ENCODE peak calls at places on chromosome 13, in five cellular contexts. W, D, K, U and X are unnamed samples.

GRCh38 chr13:79859756-79860155 is 378.8 kb downstream of the NDFIP2 start:
- DNase-seq in W (no peak), D (no peak), K (no peak), U (no peak), X (no peak)

GRCh38 chr13:33348366-33348765 is 62.8 kb upstream of the STARD13 start:
- DNase-seq in W (no peak), D (no peak), K (no peak), U (no peak), X (no peak)

GRCh38 chr13:75633285-75633684 is 2.8 kb upstream of the LMO7 start:
- DNase-seq in W (no peak), D (no peak), K (no peak), U (no peak), X (no peak)

GRCh38 chr13:109332501-109333499 is 453.6 kb downstream of the IRS2 start:
- DNase-seq in W (no peak), D (no peak), K (peak; percentile 71), U (no peak), X (no peak)

GRCh38 chr13:44331912-44332840 is 41.4 kb upstream of the SERP2 start:
- DNase-seq in W (peak; percentile 56), D (no peak), K (no peak), U (peak; percentile 71), X (no peak)

GRCh38 chr13:45048890-45049407 is 59.6 kb downstream of the GPALPP1 start:
- DNase-seq in W (no peak), D (no peak), K (no peak), U (no peak), X (no peak)

GRCh38 chr13:41668130-41668757 is 210.9 kb downstream of the RGCC start:
- DNase-seq in W (peak; percentile 90), D (no peak), K (peak; percentile 60), U (no peak), X (no peak)

GRCh38 chr13:72221276-72221962 is 354.4 kb upstream of the DACH1 start:
- DNase-seq in W (peak; percentile 75), D (no peak), K (no peak), U (no peak), X (no peak)

GRCh38 chr13:47087841-47088240 is 191.0 kb upstream of the HTR2A start:
- DNase-seq in W (no peak), D (no peak), K (no peak), U (no peak), X (no peak)

GRCh38 chr13:102089177-102089576 is 312.7 kb downstream of the FGF14 start:
- DNase-seq in W (peak; percentile 17), D (no peak), K (no peak), U (no peak), X (no peak)

GRCh38 chr13:40172149-40172591 is 494.3 kb downstream of the FOXO1 start:
- DNase-seq in W (no peak), D (no peak), K (no peak), U (no peak), X (no peak)

GRCh38 chr13:103694033-103694432 is 627.8 kb upstream of the SLC10A2 start:
- DNase-seq in W (no peak), D (no peak), K (no peak), U (no peak), X (no peak)

GRCh38 chr13:65943711-65944110 is 1286.4 kb downstream of the PCDH9 start:
- DNase-seq in W (peak; percentile 68), D (no peak), K (no peak), U (no peak), X (no peak)

GRCh38 chr13:59950201-59950730 is 213.5 kb downstream of the DIAPH3 start:
- DNase-seq in W (no peak), D (no peak), K (no peak), U (no peak), X (no peak)

GRCh38 chr13:38530492-38530891 is 156.4 kb upstream of the FREM2 start:
- DNase-seq in W (peak; percentile 33), D (no peak), K (no peak), U (no peak), X (no peak)

GRCh38 chr13:72562686-72563085 is 164.7 kb downstream of the MZT1 start:
- DNase-seq in W (no peak), D (no peak), K (no peak), U (no peak), X (no peak)

GRCh38 chr13:49374585-49375290 is 69.1 kb downstream of the CAB39L start:
- DNase-seq in W (peak; percentile 75), D (no peak), K (no peak), U (no peak), X (no peak)

GRCh38 chr13:28324181-28324789 is 170.6 kb downstream of the FLT1 start:
- DNase-seq in W (peak; percentile 80), D (peak; percentile 2), K (peak; percentile 41), U (no peak), X (no peak)

GRCh38 chr13:38366954-38367645 is 17.4 kb downstream of the UFM1 start:
- DNase-seq in W (peak; percentile 25), D (no peak), K (no peak), U (no peak), X (no peak)

GRCh38 chr13:35649162-35649561 is 172.7 kb upstream of the MAB21L1 start:
- DNase-seq in W (peak; percentile 47), D (no peak), K (no peak), U (no peak), X (no peak)

GRCh38 chr13:46552302-46552680 is 679 bp upstream of the LRCH1 start:
- DNase-seq in W (no peak), D (no peak), K (no peak), U (no peak), X (no peak)